ENCODE peak calls at places on chromosomes 1 and 21, in five cellular contexts. M, I, Q, O and T are unnamed samples.

GRCh38 chr1:36842448-36842847 is 191.9 kb downstream of the GRIK3 start:
- DNase-seq in M (no peak), I (no peak), Q (no peak), O (no peak), T (no peak)

GRCh38 chr21:46156378-46156645 is 933 bp upstream of the FTCD start:
- DNase-seq in M (no peak), I (no peak), Q (no peak), O (no peak), T (no peak)

GRCh38 chr21:44986471-44987291 is 46.9 kb downstream of the SLX9 start:
- DNase-seq in M (no peak), I (no peak), Q (no peak), O (no peak), T (no peak)

GRCh38 chr1:199747984-199748383 is 279.5 kb upstream of the NR5A2 start:
- DNase-seq in M (no peak), I (peak; percentile 7), Q (no peak), O (no peak), T (peak; percentile 63)

GRCh38 chr1:29920316-29920715 is 684.0 kb downstream of the PTPRU start:
- DNase-seq in M (no peak), I (no peak), Q (no peak), O (no peak), T (no peak)

GRCh38 chr1:7012461-7012924 is 227.2 kb downstream of the CAMTA1 start:
- DNase-seq in M (no peak), I (no peak), Q (no peak), O (no peak), T (no peak)

GRCh38 chr1:38003261-38004250 is 1.8 kb downstream of the FHL3 start:
- DNase-seq in M (no peak), I (peak; percentile 55), Q (peak; percentile 41), O (no peak), T (no peak)

GRCh38 chr21:29034678-29035077 is 10.2 kb downstream of the USP16 start:
- DNase-seq in M (no peak), I (no peak), Q (no peak), O (no peak), T (no peak)

GRCh38 chr1:92886886-92887419 is 55.1 kb downstream of the RPL5 start:
- DNase-seq in M (no peak), I (no peak), Q (no peak), O (no peak), T (no peak)

GRCh38 chr1:64093941-64094340 is 109.5 kb upstream of the UBE2U start:
- DNase-seq in M (no peak), I (peak; percentile 34), Q (peak; percentile 64), O (no peak), T (no peak)

GRCh38 chr1:94298861-94299260 is 61.5 kb upstream of the ARHGAP29 start:
- DNase-seq in M (peak; percentile 49), I (peak; percentile 76), Q (no peak), O (no peak), T (no peak)

GRCh38 chr21:45510466-45510955 is 31.7 kb downstream of the SLC19A1 start:
- DNase-seq in M (no peak), I (no peak), Q (no peak), O (no peak), T (no peak)

GRCh38 chr1:32334274-32334861 is 1.7 kb downstream of the MARCKSL1 start:
- DNase-seq in M (no peak), I (no peak), Q (no peak), O (peak; percentile 36), T (no peak)
- TF ChIP-seq CTCF in M (no peak), I (no peak), Q (no peak), O (no peak), T (no peak)

DNA sequence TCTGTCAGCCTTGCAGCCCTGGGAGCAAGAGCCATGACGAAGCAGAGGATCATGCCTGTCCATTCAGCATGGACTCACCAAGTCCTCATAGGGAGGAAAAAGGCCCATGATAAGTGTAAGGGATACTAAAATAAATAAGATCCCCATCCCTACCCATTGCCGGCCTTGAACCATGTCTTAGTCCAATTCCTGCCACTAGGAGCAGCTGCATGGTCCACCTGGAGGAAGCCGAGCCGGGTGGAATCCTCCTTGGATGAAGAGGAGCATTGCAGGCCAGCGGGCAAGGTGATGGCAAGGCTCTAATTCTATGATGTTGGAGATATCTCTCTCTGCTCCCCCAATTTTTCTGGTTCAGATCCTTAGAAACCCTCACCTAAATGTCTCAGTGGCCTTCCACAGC is 38.7 kb upstream of the SYT6 start:
- DNase-seq in M (no peak), I (no peak), Q (no peak), O (no peak), T (no peak)
- TF ChIP-seq CTCF in M (no peak), I (no peak), Q (no peak), O (no peak), T (no peak)

GRCh38 chr1:34884961-34885360 is 25.4 kb upstream of the SMIM12 start:
- DNase-seq in M (no peak), I (no peak), Q (no peak), O (no peak), T (no peak)
- TF ChIP-seq CTCF in M (no peak), I (no peak), Q (no peak), O (no peak), T (no peak)

GRCh38 chr1:84141177-84142003 is 2.7 kb upstream of the PRKACB start:
- DNase-seq in M (no peak), I (peak; percentile 38), Q (peak; percentile 40), O (no peak), T (no peak)
- TF ChIP-seq CTCF in M (peak; percentile 33), I (peak; percentile 60), Q (peak; percentile 70), O (peak; percentile 44), T (no peak)

DNA sequence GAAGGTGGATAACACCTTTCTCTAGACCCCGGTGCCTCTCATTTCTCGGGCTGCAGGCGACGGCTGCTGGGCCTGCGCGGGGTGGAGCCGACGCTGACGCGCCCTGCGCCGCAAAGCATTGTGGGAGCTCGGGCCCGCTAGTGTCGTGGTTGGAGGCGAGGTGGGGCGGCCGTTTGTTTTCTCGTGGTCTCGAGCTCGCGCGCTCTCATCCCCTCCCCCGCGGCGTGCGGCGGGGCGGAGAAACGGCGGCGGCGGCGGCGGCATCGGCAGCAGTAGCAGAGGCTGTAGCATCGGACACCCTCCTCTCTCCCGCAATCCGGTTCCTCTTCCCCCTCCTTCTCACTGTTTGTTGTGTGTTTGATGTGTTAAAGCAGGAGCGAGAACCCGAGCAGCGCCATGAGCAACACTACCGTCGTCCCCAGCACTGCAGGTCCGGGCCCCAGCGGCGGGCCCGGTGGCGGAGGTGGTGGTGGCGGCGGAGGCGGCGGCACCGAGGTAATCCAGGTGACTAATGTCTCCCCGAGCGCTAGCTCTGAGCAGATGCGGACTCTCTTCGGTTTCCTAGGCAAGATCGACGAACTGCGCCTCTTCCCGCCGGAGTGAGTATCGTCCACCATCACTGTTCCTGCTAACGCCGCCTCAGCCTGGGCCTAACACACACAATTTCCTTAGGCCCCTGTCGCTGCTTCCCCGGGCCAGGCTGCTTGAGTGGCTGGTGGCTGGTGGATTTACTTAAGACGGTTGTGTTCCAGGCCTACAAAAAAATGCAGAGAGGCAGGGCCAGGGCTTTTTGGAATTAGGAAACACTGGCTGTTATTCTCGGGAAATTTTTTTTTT is at the start of gene SRSF11:
- DNase-seq in M (peak; percentile 96), I (peak; percentile 97), Q (peak; percentile 91), O (peak; percentile 97), T (peak; percentile 99)
- TF ChIP-seq CTCF in M (no peak), I (no peak), Q (no peak), O (no peak), T (no peak)

GRCh38 chr1:218347316-218347712 is 2.2 kb downstream of the TGFB2 start:
- DNase-seq in M (no peak), I (peak; percentile 52), Q (peak; percentile 30), O (no peak), T (peak; percentile 32)
- TF ChIP-seq CTCF in M (no peak), I (no peak), Q (no peak), O (no peak), T (no peak)

GRCh38 chr1:151968058-151968457 is 25.6 kb downstream of the S100A10 start:
- DNase-seq in M (peak; percentile 44), I (peak; percentile 64), Q (peak; percentile 41), O (no peak), T (no peak)

GRCh38 chr1:151972533-151973270 is 21.0 kb downstream of the S100A10 start:
- DNase-seq in M (no peak), I (peak; percentile 79), Q (peak; percentile 87), O (no peak), T (no peak)

GRCh38 chr1:151968791-151969399 is 24.8 kb downstream of the S100A10 start:
- DNase-seq in M (no peak), I (no peak), Q (no peak), O (no peak), T (no peak)

GRCh38 chr1:151970128-151970527 is 23.5 kb downstream of the S100A10 start:
- DNase-seq in M (no peak), I (no peak), Q (no peak), O (no peak), T (no peak)

DNA sequence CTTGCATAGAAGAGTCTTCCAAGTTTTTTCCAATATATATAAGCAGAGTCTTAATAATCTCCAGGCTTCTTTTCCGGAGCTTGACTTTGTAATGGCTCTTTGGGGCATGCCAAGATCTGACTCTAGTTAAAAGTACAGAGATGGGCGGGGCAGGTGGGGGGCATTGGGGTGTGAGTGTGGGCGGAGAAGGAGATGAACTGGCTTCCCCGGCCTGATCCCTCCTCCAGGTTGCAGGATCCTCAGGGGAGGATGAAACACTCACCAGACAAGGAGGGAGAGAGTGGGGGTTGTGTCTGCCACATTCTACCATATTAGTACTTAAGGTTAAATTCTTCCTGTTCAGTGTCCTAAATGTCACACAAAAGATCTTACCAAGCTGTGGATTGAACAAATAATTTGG is 23.0 kb downstream of the S100A10 start:
- DNase-seq in M (no peak), I (peak; percentile 49), Q (no peak), O (no peak), T (no peak)
- TF ChIP-seq CTCF in M (no peak), I (no peak), Q (no peak), O (no peak), T (no peak)

GRCh38 chr1:16048573-16049189 is 5.1 kb downstream of the CLCNKB start:
- DNase-seq in M (peak; percentile 30), I (peak; percentile 64), Q (no peak), O (no peak), T (peak; percentile 95)
- TF ChIP-seq CTCF in M (no peak), I (peak; percentile 12), Q (no peak), O (no peak), T (no peak)

GRCh38 chr1:212261361-212261929 is 23.8 kb upstream of the PPP2R5A start:
- DNase-seq in M (no peak), I (no peak), Q (no peak), O (no peak), T (no peak)
- TF ChIP-seq CTCF in M (no peak), I (no peak), Q (no peak), O (no peak), T (no peak)

DNA sequence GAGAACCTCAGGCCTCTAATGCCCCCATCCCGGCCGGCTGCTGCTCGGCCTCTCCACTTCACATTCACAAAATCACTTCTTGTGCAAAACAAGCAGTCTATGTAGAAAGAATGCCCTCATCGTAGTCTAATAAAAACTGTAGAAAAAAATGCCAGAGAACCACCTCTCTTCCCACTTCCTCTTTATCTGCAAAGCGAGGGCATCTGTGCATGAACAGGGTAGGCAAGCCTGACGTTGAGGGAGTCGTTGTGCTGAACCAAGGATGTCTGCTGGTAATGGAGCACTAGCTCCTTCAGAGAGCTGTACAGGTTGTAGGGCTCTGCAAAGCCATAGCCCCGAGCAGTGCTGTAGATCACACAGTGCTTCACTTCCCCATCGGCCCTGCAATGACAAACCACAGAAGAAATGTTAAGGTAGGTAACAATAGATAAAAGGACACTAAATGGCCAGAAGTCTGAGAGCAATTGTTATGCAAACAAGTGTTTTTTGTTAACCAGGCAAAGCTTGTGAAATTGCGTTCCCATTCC is 88.9 kb downstream of the PIK3R3 start:
- DNase-seq in M (no peak), I (no peak), Q (no peak), O (peak; percentile 79), T (no peak)
- TF ChIP-seq CTCF in M (no peak), I (no peak), Q (no peak), O (no peak), T (no peak)